ENCODE peak calls at places on chromosomes 13 and 19, in ten cellular contexts. G is chondrocyte; I is AG08396; C is sciatic nerve; J is HCEC 1CT; O is activated CD4-positive, alpha-beta T cell treated with anti-CD3 and anti-CD28 coated beads, Interleukin-2, amount 50 U/mL, for 1 hour; Y is pons; E is A172; P is fibroblast of pulmonary artery; W is T-helper 9 cell. S is an unnamed sample.

GRCh38 chr13:41564046-41564445 is 106.7 kb downstream of the RGCC start:
- DNase-seq in C (no peak), W (no peak), P (peak), J (no peak), Y (peak), I (no peak), E (no peak), O (no peak), G (no peak), S (no peak)

GRCh38 chr13:33454844-33455256 is 169.3 kb upstream of the STARD13 start:
- DNase-seq in O (no peak), J (no peak), E (no peak), Y (no peak), W (no peak), I (no peak), P (peak), G (no peak), C (no peak), S (no peak)

GRCh38 chr19:48338802-48339660 is 13.7 kb downstream of the EMP3 start:
- DNase-seq in J (no peak), E (no peak), I (no peak), P (no peak), G (no peak), O (no peak), W (no peak), C (no peak), Y (no peak), S (no peak)

GRCh38 chr19:36201684-36202083 is 12.8 kb downstream of the ZNF565 start:
- DNase-seq in I (no peak), C (no peak), P (no peak), J (no peak), Y (no peak), W (no peak), E (no peak), O (no peak), G (no peak), S (no peak)

GRCh38 chr19:23698711-23699520 is 11.9 kb upstream of the ZNF675 start:
- DNase-seq in W (no peak), E (no peak), J (no peak), C (no peak), Y (no peak), G (no peak), O (no peak), I (no peak), P (no peak), S (no peak)

GRCh38 chr13:111977184-111977516 is 89.8 kb upstream of the SOX1 start:
- DNase-seq in W (no peak), E (no peak), O (no peak), G (no peak), J (no peak), P (no peak), I (no peak), C (no peak), Y (no peak), S (peak)

GRCh38 chr19:20243629-20244028 is 76.6 kb downstream of the ZNF486 start:
- DNase-seq in J (no peak), P (no peak), C (no peak), O (no peak), G (no peak), Y (no peak), E (no peak), W (no peak), I (no peak), S (no peak)

GRCh38 chr13:103694033-103694432 is 627.8 kb upstream of the SLC10A2 start:
- DNase-seq in O (no peak), G (no peak), C (no peak), E (no peak), Y (no peak), I (no peak), J (no peak), P (no peak), W (no peak), S (no peak)

GRCh38 chr19:17536957-17537356 is 18.5 kb upstream of the COLGALT1 start:
- DNase-seq in I (no peak), G (no peak), P (no peak), J (no peak), O (no peak), W (no peak), C (no peak), E (no peak), Y (no peak), S (no peak)

GRCh38 chr13:99617474-99618255 is 116.4 kb downstream of the TM9SF2 start:
- DNase-seq in J (peak), O (no peak), I (peak), E (peak), P (peak), C (no peak), W (no peak), G (no peak), Y (peak), S (no peak)

GRCh38 chr13:40764587-40765403 is 6.2 kb downstream of the MRPS31 start:
- DNase-seq in C (no peak), Y (no peak), J (no peak), P (peak), E (no peak), W (no peak), O (peak), G (no peak), I (no peak), S (no peak)

GRCh38 chr13:42970824-42971669 is 21.0 kb downstream of the EPSTI1 start:
- DNase-seq in J (peak), W (peak), G (no peak), C (no peak), P (peak), E (peak), I (peak), Y (peak), O (peak), S (no peak)

GRCh38 chr13:74930402-74931165 is 551.4 kb downstream of the TBC1D4 start:
- DNase-seq in Y (peak), E (peak), C (no peak), G (no peak), P (peak), I (peak), O (no peak), J (peak), W (no peak), S (no peak)

GRCh38 chr13:98847780-98848179 is 95.3 kb upstream of the SLC15A1 start:
- DNase-seq in P (peak), Y (no peak), C (no peak), O (no peak), J (no peak), I (no peak), G (no peak), E (no peak), W (no peak), S (no peak)

GRCh38 chr13:44504146-44504545 is 72.0 kb downstream of the TSC22D1 start:
- DNase-seq in Y (no peak), O (no peak), I (no peak), J (no peak), E (no peak), G (no peak), P (no peak), W (no peak), C (no peak), S (no peak)

GRCh38 chr19:5587071-5587455 is 19.3 kb upstream of the TINCR start:
- DNase-seq in O (no peak), E (no peak), W (no peak), P (no peak), J (no peak), C (no peak), I (no peak), G (peak), Y (no peak), S (peak)

GRCh38 chr13:23656637-23657036 is 86.4 kb downstream of the TNFRSF19 start:
- DNase-seq in C (no peak), P (peak), W (no peak), G (no peak), Y (peak), J (peak), E (no peak), O (no peak), I (peak), S (no peak)

GRCh38 chr13:30698023-30698422 is 37.3 kb upstream of the ALOX5AP start:
- DNase-seq in J (no peak), E (no peak), O (no peak), G (no peak), Y (no peak), I (no peak), C (no peak), W (no peak), P (peak), S (no peak)

GRCh38 chr13:99425485-99426341 is 75.6 kb upstream of the TM9SF2 start:
- DNase-seq in Y (peak), P (no peak), I (no peak), G (no peak), E (no peak), W (no peak), C (no peak), J (no peak), O (peak), S (no peak)

GRCh38 chr13:22111152-22111783 is 440.4 kb downstream of the FGF9 start:
- DNase-seq in J (no peak), I (no peak), G (no peak), P (no peak), W (no peak), Y (no peak), E (no peak), C (no peak), O (no peak), S (no peak)

GRCh38 chr13:79678100-79678499 is 197.1 kb downstream of the NDFIP2 start:
- DNase-seq in O (no peak), E (peak), C (no peak), P (peak), W (no peak), I (no peak), J (peak), Y (no peak), G (no peak), S (no peak)

GRCh38 chr19:2775556-2776430 is 7.3 kb downstream of the SGTA start:
- DNase-seq in W (peak), P (peak), G (no peak), J (peak), O (peak), C (peak), E (peak), Y (peak), I (no peak), S (no peak)

GRCh38 chr19:38386300-38386967 is 1.4 kb downstream of the GGN start:
- DNase-seq in I (no peak), J (no peak), Y (no peak), E (no peak), C (no peak), G (no peak), O (no peak), P (no peak), W (no peak), S (peak)

GRCh38 chr19:18312021-18312534 is 10.8 kb downstream of the LSM4 start:
- DNase-seq in O (no peak), I (peak), W (no peak), P (no peak), C (no peak), Y (no peak), J (no peak), G (no peak), E (no peak), S (no peak)

GRCh38 chr13:80337706-80338105 is 3.2 kb downstream of the SPRY2 start:
- DNase-seq in J (peak), W (no peak), E (no peak), Y (peak), I (peak), G (no peak), C (no peak), P (peak), O (no peak), S (no peak)

GRCh38 chr13:35787937-35788336 is 311.4 kb upstream of the MAB21L1 start:
- DNase-seq in C (no peak), P (peak), E (no peak), G (no peak), I (no peak), Y (no peak), O (no peak), J (no peak), W (no peak), S (no peak)

GRCh38 chr19:55703790-55704215 is 28.8 kb downstream of the EPN1 start:
- DNase-seq in J (no peak), I (peak), W (peak), G (no peak), E (no peak), C (no peak), Y (peak), O (peak), P (peak), S (no peak)

GRCh38 chr19:4575978-4576933 is 16.8 kb upstream of the SEMA6B start:
- DNase-seq in W (peak), C (peak), J (no peak), G (peak), I (peak), Y (no peak), P (peak), O (peak), E (peak), S (peak)

GRCh38 chr19:48403606-48404005 is 10.1 kb downstream of the GRIN2D start:
- DNase-seq in J (peak), C (no peak), W (no peak), P (peak), E (peak), O (peak), Y (peak), I (peak), G (no peak), S (peak)

GRCh38 chr19:38290631-38291147 is 13.4 kb upstream of the C19orf33 start:
- DNase-seq in I (peak), C (no peak), E (peak), O (no peak), J (peak), W (no peak), G (no peak), P (peak), Y (no peak), S (peak)

GRCh38 chr19:16566161-16566560 is 6.1 kb downstream of the SLC35E1 start:
- DNase-seq in W (peak), J (no peak), P (no peak), I (no peak), E (no peak), C (no peak), O (peak), G (no peak), Y (no peak), S (peak)

GRCh38 chr13:112899618-112900600 is 69.1 kb upstream of the MCF2L start:
- DNase-seq in J (no peak), O (no peak), W (no peak), E (no peak), C (peak), Y (no peak), I (no peak), P (no peak), G (no peak), S (peak)

GRCh38 chr13:64884976-64885375 is 2345.2 kb downstream of the PCDH9 start:
- DNase-seq in E (no peak), J (no peak), O (no peak), C (no peak), W (no peak), P (no peak), I (no peak), G (no peak), Y (no peak), S (no peak)

GRCh38 chr19:12163841-12164240 is 945 bp downstream of the ZNF136 start:
- DNase-seq in J (peak), G (no peak), E (no peak), P (peak), I (peak), Y (no peak), W (no peak), C (no peak), O (no peak), S (no peak)

GRCh38 chr19:23527797-23528196 is 132.5 kb upstream of the ZNF91 start:
- DNase-seq in Y (no peak), I (no peak), W (no peak), E (no peak), C (no peak), J (no peak), O (no peak), P (no peak), G (no peak), S (no peak)

GRCh38 chr19:1574763-1575162 is 6.6 kb upstream of the MEX3D start:
- DNase-seq in G (no peak), P (no peak), I (no peak), Y (no peak), C (no peak), O (no peak), W (no peak), E (no peak), J (no peak), S (no peak)

S was measured in kidney.